ENCODE peak calls at places on chromosomes 5 and 9, in four cellular contexts. J is astrocyte of the spinal cord, A is heart right ventricle, T is A673. S is an unnamed sample.
A peak's percentile ranks its signal among the peaks of the same experiment; 100 is the strongest.

GRCh38 chr5:72328172-72328571 is 8.0 kb downstream of the PTCD2 start:
- DNase-seq in A (peak; percentile 68), J (peak; percentile 65), T (peak; percentile 50), S (no peak)

GRCh38 chr9:27433599-27434325 is 90.3 kb upstream of the IFNK start:
- DNase-seq in T (no peak), A (no peak), J (no peak), S (no peak)

GRCh38 chr5:96610747-96611146 is 51.4 kb upstream of the CAST start:
- DNase-seq in T (peak; percentile 79), A (no peak), J (no peak), S (no peak)

GRCh38 chr9:104080983-104081382 is 13.1 kb upstream of the SMC2 start:
- DNase-seq in A (no peak), J (no peak), T (no peak), S (no peak)

GRCh38 chr5:33068786-33069185 is 357.7 kb downstream of the NPR3 start:
- DNase-seq in J (no peak), A (no peak), T (no peak), S (no peak)

GRCh38 chr5:138809391-138809790 is 56.2 kb downstream of the CTNNA1 start:
- DNase-seq in J (no peak), T (no peak), A (no peak), S (no peak)

GRCh38 chr5:1033178-1033577 is 24.6 kb downstream of the NKD2 start:
- DNase-seq in J (no peak), A (no peak), T (no peak), S (no peak)

GRCh38 chr5:113193311-113193978 is 216.8 kb downstream of the DCP2 start:
- DNase-seq in T (no peak), A (no peak), J (no peak), S (no peak)

GRCh38 chr5:78500028-78500427 is 139.6 kb downstream of the SCAMP1 start:
- DNase-seq in A (no peak), J (no peak), T (no peak), S (no peak)

GRCh38 chr5:1235379-1235778 is 10.2 kb downstream of the SLC6A18 start:
- DNase-seq in T (peak; percentile 16), J (no peak), A (no peak), S (no peak)

GRCh38 chr5:168313596-168314204 is 22.3 kb downstream of the WWC1 start:
- DNase-seq in T (no peak), J (no peak), A (no peak), S (no peak)

GRCh38 chr9:83623634-83623991 is 670 bp downstream of the IDNK start:
- DNase-seq in T (no peak), A (no peak), J (peak; percentile 33), S (no peak)

GRCh38 chr5:13357937-13358336 is 586.6 kb downstream of the DNAH5 start:
- DNase-seq in J (no peak), T (no peak), A (no peak), S (no peak)

GRCh38 chr5:135822286-135822685 is 12.2 kb upstream of the SLC25A48 start:
- DNase-seq in T (no peak), A (no peak), J (no peak), S (no peak)

GRCh38 chr9:98850851-98851729 is 43.6 kb downstream of the GALNT12 start:
- DNase-seq in T (no peak), A (no peak), J (no peak), S (no peak)

GRCh38 chr9:71685988-71686387 is 82.3 kb downstream of the CEMIP2 start:
- DNase-seq in J (no peak), T (no peak), A (no peak), S (no peak)

GRCh38 chr9:135858491-135859185 is 48.7 kb downstream of the CAMSAP1 start:
- DNase-seq in A (no peak), T (no peak), J (no peak), S (no peak)

GRCh38 chr9:21965401-21965951 is 28.7 kb downstream of the CDKN2A start:
- DNase-seq in T (no peak), J (peak; percentile 79), A (no peak), S (no peak)

GRCh38 chr5:149175346-149176113 is 34.2 kb downstream of the ABLIM3 start:
- DNase-seq in A (peak; percentile 67), T (no peak), J (no peak), S (no peak)

GRCh38 chr5:160021818-160022446 is 13.0 kb downstream of the TTC1 start:
- DNase-seq in J (peak; percentile 77), A (peak; percentile 65), T (peak; percentile 74), S (peak; percentile 42)

GRCh38 chr9:119003218-119003617 is 366.0 kb downstream of the BRINP1 start:
- DNase-seq in T (no peak), A (no peak), J (peak; percentile 29), S (no peak)

GRCh38 chr5:141630570-141631140 is 6.0 kb downstream of the HDAC3 start:
- DNase-seq in J (no peak), A (no peak), T (no peak), S (no peak)

GRCh38 chr5:26024774-26025173 is 1013.6 kb downstream of the CDH9 start:
- DNase-seq in J (no peak), A (no peak), T (no peak), S (no peak)
- TF ChIP-seq CTCF in J (peak; percentile 21), A (no peak), T (peak; percentile 37), S (no peak)

GRCh38 chr9:133995012-133995896 is 3.1 kb upstream of the VAV2 start:
- DNase-seq in J (no peak), A (no peak), T (peak; percentile 37), S (no peak)
- TF ChIP-seq CTCF in J (peak; percentile 30), A (no peak), T (no peak), S (no peak)

GRCh38 chr9:124766815-124767554 is 4.1 kb downstream of the NR6A1 start:
- DNase-seq in A (no peak), J (no peak), T (peak; percentile 35), S (no peak)
- TF ChIP-seq CTCF in A (no peak), J (no peak), T (peak; percentile 41), S (peak; percentile 1)

GRCh38 chr5:9686211-9686610 is 56.1 kb upstream of the TAS2R1 start:
- DNase-seq in J (peak; percentile 71), T (no peak), A (no peak), S (no peak)
- TF ChIP-seq CTCF in J (no peak), T (no peak), A (no peak), S (no peak)

DNA sequence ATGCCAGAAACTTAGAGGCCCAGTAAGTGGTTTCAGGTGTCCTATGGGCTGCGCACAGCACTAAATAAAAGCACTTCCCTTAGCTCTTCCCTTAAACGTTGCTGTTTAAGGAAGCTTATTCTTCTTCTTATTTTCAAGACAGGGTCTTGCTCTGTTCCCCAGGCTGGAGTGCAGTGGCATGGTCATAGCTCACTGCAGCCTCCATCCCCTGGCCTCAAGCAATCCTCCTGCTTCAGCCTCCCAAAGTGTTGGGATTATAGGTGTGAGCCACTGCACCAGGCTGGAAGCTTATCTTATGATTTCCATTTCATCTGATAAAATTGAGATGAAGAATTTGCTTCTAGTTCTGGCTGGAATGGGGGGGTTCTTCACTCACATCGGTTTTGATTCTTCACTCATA is 15.6 kb upstream of the TJP2 start:
- DNase-seq in T (no peak), J (no peak), A (no peak), S (no peak)
- TF ChIP-seq CTCF in T (no peak), J (no peak), A (no peak), S (no peak)

DNA sequence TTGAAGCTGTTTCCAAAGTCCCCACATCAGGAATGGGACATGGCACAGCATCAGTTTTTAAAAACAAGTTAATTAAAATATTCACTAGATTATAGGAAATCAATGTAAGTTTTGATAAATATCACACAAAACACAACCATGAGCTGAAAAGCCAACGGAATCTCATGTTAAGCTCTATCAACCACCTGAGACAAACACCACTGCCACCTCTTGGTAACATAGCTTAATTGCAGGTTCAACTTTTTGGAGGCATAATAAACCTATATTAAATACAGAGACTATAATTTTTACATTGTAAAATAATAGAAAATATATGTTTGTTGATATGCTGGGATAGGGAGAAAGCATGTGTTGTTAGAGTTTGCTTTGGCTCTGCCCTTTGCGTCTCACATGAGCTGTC is 126.1 kb downstream of the SV2C start:
- DNase-seq in J (no peak), T (no peak), A (no peak), S (no peak)
- TF ChIP-seq CTCF in J (no peak), T (peak; percentile 47), A (no peak), S (no peak)

GRCh38 chr9:128103589-128103962 is 24.0 kb downstream of the PTGES2 start:
- DNase-seq in T (no peak), J (no peak), A (no peak), S (no peak)
- TF ChIP-seq CTCF in T (peak; percentile 31), J (peak; percentile 25), A (no peak), S (peak; percentile 10)